ENCODE peak calls at places on chromosomes 11 and 22, in eight cellular contexts. E, X, K, U, N, T, A and S are unnamed samples.
A peak's percentile ranks its signal among the peaks of the same experiment; 100 is the strongest.

GRCh38 chr11:31325162-31325561 is 44.4 kb downstream of the DCDC1 start:
- DNase-seq in E (no peak), X (no peak), K (peak; percentile 64), U (no peak), N (peak; percentile 9), T (no peak), A (no peak), S (no peak)

GRCh38 chr22:46108564-46109473 is 41.5 kb upstream of the PPARA start:
- DNase-seq in E (peak; percentile 73), X (peak; percentile 18), K (no peak), U (no peak), N (peak; percentile 73), T (peak; percentile 45), A (peak; percentile 30), S (no peak)

GRCh38 chr11:61702701-61703312 is 22.6 kb downstream of the DAGLA start:
- DNase-seq in E (no peak), X (no peak), K (no peak), U (no peak), N (no peak), T (no peak), A (no peak), S (no peak)

GRCh38 chr22:43232445-43232844 is 45.5 kb upstream of the TTLL12 start:
- DNase-seq in E (no peak), X (no peak), K (no peak), U (no peak), N (no peak), T (no peak), A (no peak), S (no peak)

GRCh38 chr22:30325065-30325720 is 1.5 kb downstream of the TBC1D10A start:
- DNase-seq in E (no peak), X (no peak), K (peak; percentile 66), U (no peak), N (peak; percentile 54), T (peak; percentile 73), A (peak; percentile 30), S (no peak)

GRCh38 chr11:117874910-117875396 is 1.5 kb downstream of the FXYD6 start:
- DNase-seq in E (no peak), X (no peak), K (no peak), U (no peak), N (no peak), T (no peak), A (no peak), S (no peak)

GRCh38 chr22:45218974-45219373 is 21.7 kb downstream of the KIAA0930 start:
- DNase-seq in E (no peak), X (peak; percentile 83), K (no peak), U (no peak), N (no peak), T (no peak), A (no peak), S (no peak)

GRCh38 chr22:48757581-48757980 is 1070.1 kb downstream of the BRD1 start:
- DNase-seq in E (no peak), X (no peak), K (no peak), U (peak; percentile 3), N (no peak), T (no peak), A (no peak), S (no peak)

GRCh38 chr11:106399075-106399500 is 321.6 kb downstream of the AASDHPPT start:
- DNase-seq in E (peak; percentile 15), X (no peak), K (peak; percentile 89), U (no peak), N (peak; percentile 86), T (no peak), A (no peak), S (no peak)

GRCh38 chr11:11620251-11620965 is 1.4 kb downstream of the GALNT18 start:
- DNase-seq in E (peak; percentile 57), X (peak; percentile 26), K (peak; percentile 32), U (peak; percentile 38), N (peak; percentile 58), T (peak; percentile 73), A (peak; percentile 66), S (peak; percentile 72)

GRCh38 chr11:43547411-43547718 is 133.2 kb upstream of the HSD17B12 start:
- DNase-seq in E (no peak), X (no peak), K (no peak), U (no peak), N (no peak), T (no peak), A (peak; percentile 64), S (no peak)

GRCh38 chr22:29907753-29908515 is 25.0 kb downstream of the MTMR3 start:
- DNase-seq in E (peak; percentile 72), X (peak; percentile 4), K (peak; percentile 88), U (no peak), N (peak; percentile 86), T (peak; percentile 86), A (peak; percentile 14), S (no peak)

GRCh38 chr22:38142606-38143005 is 32.1 kb upstream of the BAIAP2L2 start:
- DNase-seq in E (no peak), X (no peak), K (no peak), U (no peak), N (no peak), T (no peak), A (no peak), S (no peak)

GRCh38 chr22:38141574-38141973 is 31.1 kb upstream of the BAIAP2L2 start:
- DNase-seq in E (no peak), X (no peak), K (no peak), U (no peak), N (no peak), T (no peak), A (no peak), S (no peak)

GRCh38 chr22:38148252-38148651 is 33.4 kb downstream of the PLA2G6 start:
- DNase-seq in E (no peak), X (no peak), K (no peak), U (no peak), N (no peak), T (no peak), A (peak; percentile 44), S (no peak)

GRCh38 chr22:38139901-38140300 is 29.4 kb upstream of the BAIAP2L2 start:
- DNase-seq in E (no peak), X (no peak), K (no peak), U (no peak), N (no peak), T (no peak), A (no peak), S (no peak)

GRCh38 chr22:38144025-38144405 is 33.5 kb upstream of the BAIAP2L2 start:
- DNase-seq in E (no peak), X (no peak), K (no peak), U (no peak), N (peak; percentile 52), T (no peak), A (peak; percentile 38), S (no peak)
- TF ChIP-seq CTCF in E (no peak), X (no peak), K (peak; percentile 34), U (no peak), N (no peak), T (no peak), A (no peak), S (no peak)

DNA sequence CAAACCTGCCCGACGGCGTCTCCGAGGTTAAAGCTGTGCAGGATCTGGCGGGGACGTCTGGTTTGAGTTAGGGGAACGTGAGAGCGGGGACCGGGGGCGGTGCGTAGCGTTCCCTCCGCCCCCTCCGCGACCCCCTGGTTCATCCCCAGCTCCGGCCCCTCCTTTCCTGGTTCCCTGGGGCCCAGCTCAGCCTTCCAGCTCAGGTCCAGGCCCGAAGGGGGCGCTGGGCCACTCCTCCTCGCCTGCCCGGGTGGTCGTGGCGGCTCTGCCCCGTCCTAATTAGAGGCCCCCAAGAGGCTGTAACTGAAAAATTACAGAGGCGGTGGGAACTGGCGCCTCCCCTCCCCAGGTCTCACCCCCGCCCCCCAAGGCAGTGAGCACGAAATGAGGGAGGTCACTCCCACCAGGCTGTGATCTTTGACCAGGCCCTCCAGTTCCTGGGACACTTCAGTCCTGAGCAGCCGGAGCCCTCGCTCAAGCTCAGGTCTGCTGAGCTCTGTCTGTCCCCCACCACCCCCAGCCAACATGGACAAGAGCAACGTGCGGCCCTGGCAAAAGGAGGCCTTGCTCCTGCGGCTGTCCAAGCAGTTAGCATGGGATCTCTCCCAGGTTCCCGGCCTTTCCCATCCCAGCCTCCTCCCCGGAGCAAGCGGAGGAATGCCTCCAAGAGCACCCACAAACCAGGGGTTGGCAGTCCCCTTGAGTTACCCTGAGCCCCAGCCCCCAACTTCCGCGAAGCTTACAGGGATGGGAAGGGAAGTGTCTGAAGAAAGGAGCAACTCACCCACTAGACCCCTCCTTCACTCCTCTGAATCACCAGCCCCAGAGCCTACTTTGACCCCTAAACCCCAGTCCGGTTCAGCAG is 3.3 kb downstream of the CD248 start:
- DNase-seq in E (no peak), X (no peak), K (no peak), U (no peak), N (no peak), T (no peak), A (peak; percentile 82), S (no peak)
- TF ChIP-seq CTCF in E (no peak), X (no peak), K (peak; percentile 12), U (peak; percentile 25), N (no peak), T (no peak), A (peak; percentile 48), S (peak; percentile 19)

GRCh38 chr11:32613500-32614151 is 30.0 kb downstream of the EIF3M start:
- DNase-seq in E (no peak), X (no peak), K (no peak), U (no peak), N (no peak), T (no peak), A (no peak), S (no peak)

GRCh38 chr11:32610926-32611325 is 27.3 kb downstream of the EIF3M start:
- DNase-seq in E (no peak), X (no peak), K (no peak), U (no peak), N (no peak), T (no peak), A (no peak), S (no peak)

GRCh38 chr11:32616903-32617302 is 33.3 kb downstream of the EIF3M start:
- DNase-seq in E (no peak), X (no peak), K (no peak), U (no peak), N (no peak), T (no peak), A (no peak), S (no peak)

GRCh38 chr11:32615422-32615821 is 31.8 kb downstream of the EIF3M start:
- DNase-seq in E (no peak), X (no peak), K (no peak), U (no peak), N (peak; percentile 20), T (no peak), A (peak; percentile 31), S (no peak)
- TF ChIP-seq CTCF in E (no peak), X (no peak), K (peak; percentile 45), U (peak; percentile 37), N (peak; percentile 35), T (no peak), A (peak; percentile 56), S (no peak)

GRCh38 chr22:35421121-35421520 is 21.2 kb downstream of the MCM5 start:
- DNase-seq in E (no peak), X (no peak), K (no peak), U (no peak), N (no peak), T (no peak), A (peak; percentile 66), S (no peak)
- TF ChIP-seq CTCF in E (no peak), X (no peak), K (no peak), U (no peak), N (no peak), T (no peak), A (peak; percentile 36), S (no peak)

GRCh38 chr11:113895367-113896155 is 9.0 kb upstream of the HTR3B start:
- DNase-seq in E (no peak), X (no peak), K (no peak), U (no peak), N (no peak), T (no peak), A (peak; percentile 58), S (peak; percentile 57)
- TF ChIP-seq CTCF in E (no peak), X (no peak), K (no peak), U (no peak), N (no peak), T (no peak), A (no peak), S (no peak)